ENCODE peak calls at places on chromosomes 13 and 19, in seven cellular contexts. One of them, this sample, is unnamed. For H3K36me3, the result is how much of the 10 kb centered on the place peaks cover.

GRCh38 chr19:46298477-46299003 is 1.7 kb downstream of the HIF3A start:
- DNase-seq in mucosa of descending colon: no peak
- DNase-seq in lower lobe of right lung: no peak
- DNase-seq in transverse colon: no peak
- DNase-seq in GM23338: peak
- DNase-seq in heart left ventricle: peak
- DNase-seq in left ventricle myocardium inferior: no peak
- DNase-seq in this sample: no peak

GRCh38 chr13:60795219-60795618 is 398.2 kb downstream of the TDRD3 start:
- DNase-seq in mucosa of descending colon: no peak
- DNase-seq in transverse colon: no peak
- DNase-seq in heart left ventricle: no peak
- DNase-seq in left ventricle myocardium inferior: no peak
- DNase-seq in lower lobe of right lung: no peak
- DNase-seq in GM23338: no peak
- DNase-seq in this sample: no peak

GRCh38 chr19:23437901-23438300 is 42.6 kb upstream of the ZNF91 start:
- DNase-seq in heart left ventricle: no peak
- DNase-seq in transverse colon: no peak
- DNase-seq in GM23338: peak
- DNase-seq in left ventricle myocardium inferior: no peak
- DNase-seq in mucosa of descending colon: no peak
- DNase-seq in lower lobe of right lung: no peak
- DNase-seq in this sample: no peak

GRCh38 chr13:25847145-25847544 is 204.7 kb downstream of the SHISA2 start:
- DNase-seq in heart left ventricle: no peak
- DNase-seq in left ventricle myocardium inferior: no peak
- DNase-seq in GM23338: no peak
- DNase-seq in mucosa of descending colon: no peak
- DNase-seq in transverse colon: no peak
- DNase-seq in lower lobe of right lung: no peak
- DNase-seq in this sample: no peak

GRCh38 chr13:64688893-64689677 is 2541.1 kb downstream of the PCDH9 start:
- DNase-seq in GM23338: no peak
- DNase-seq in mucosa of descending colon: no peak
- DNase-seq in transverse colon: no peak
- DNase-seq in lower lobe of right lung: no peak
- DNase-seq in heart left ventricle: no peak
- DNase-seq in left ventricle myocardium inferior: no peak
- DNase-seq in this sample: no peak

GRCh38 chr13:51148952-51149573 is 38.0 kb upstream of the C13orf42 start:
- DNase-seq in mucosa of descending colon: no peak
- DNase-seq in GM23338: peak
- DNase-seq in lower lobe of right lung: no peak
- DNase-seq in heart left ventricle: no peak
- DNase-seq in transverse colon: peak
- DNase-seq in left ventricle myocardium inferior: no peak
- DNase-seq in this sample: no peak

GRCh38 chr13:51347099-51347498 is 7.6 kb downstream of the SERPINE3 start:
- DNase-seq in GM23338: peak
- DNase-seq in left ventricle myocardium inferior: no peak
- DNase-seq in mucosa of descending colon: no peak
- DNase-seq in lower lobe of right lung: no peak
- DNase-seq in heart left ventricle: no peak
- DNase-seq in transverse colon: no peak
- DNase-seq in this sample: no peak

GRCh38 chr19:50008532-50008931 is 16.6 kb downstream of the VRK3 start:
- DNase-seq in transverse colon: no peak
- DNase-seq in GM23338: peak
- DNase-seq in mucosa of descending colon: no peak
- DNase-seq in heart left ventricle: no peak
- DNase-seq in lower lobe of right lung: no peak
- DNase-seq in left ventricle myocardium inferior: peak
- DNase-seq in this sample: no peak

GRCh38 chr19:18520848-18521691 is 800 bp downstream of the ELL start:
- DNase-seq in heart left ventricle: no peak
- DNase-seq in left ventricle myocardium inferior: peak
- DNase-seq in lower lobe of right lung: no peak
- DNase-seq in GM23338: peak
- DNase-seq in mucosa of descending colon: peak
- DNase-seq in transverse colon: peak
- DNase-seq in this sample: peak

GRCh38 chr19:55365245-55365644 is 2.2 kb upstream of the GARIN5B start:
- DNase-seq in transverse colon: no peak
- DNase-seq in mucosa of descending colon: no peak
- DNase-seq in heart left ventricle: no peak
- DNase-seq in left ventricle myocardium inferior: no peak
- DNase-seq in lower lobe of right lung: no peak
- DNase-seq in GM23338: no peak
- DNase-seq in this sample: no peak

GRCh38 chr19:2762783-2763496 is 20.1 kb downstream of the SGTA start:
- DNase-seq in mucosa of descending colon: no peak
- DNase-seq in transverse colon: no peak
- DNase-seq in GM23338: no peak
- DNase-seq in left ventricle myocardium inferior: no peak
- DNase-seq in heart left ventricle: no peak
- DNase-seq in lower lobe of right lung: no peak
- DNase-seq in this sample: no peak

GRCh38 chr13:98664047-98664446 is 87.1 kb upstream of the STK24 start:
- DNase-seq in lower lobe of right lung: no peak
- DNase-seq in heart left ventricle: no peak
- DNase-seq in left ventricle myocardium inferior: no peak
- DNase-seq in GM23338: no peak
- DNase-seq in transverse colon: no peak
- DNase-seq in mucosa of descending colon: no peak
- DNase-seq in this sample: peak

GRCh38 chr19:34135401-34135800 is 36.9 kb upstream of the LSM14A start:
- DNase-seq in transverse colon: no peak
- DNase-seq in mucosa of descending colon: no peak
- DNase-seq in left ventricle myocardium inferior: no peak
- DNase-seq in heart left ventricle: no peak
- DNase-seq in GM23338: no peak
- DNase-seq in lower lobe of right lung: no peak
- DNase-seq in this sample: no peak

GRCh38 chr13:31896427-31896826 is 135.1 kb upstream of the FRY start:
- DNase-seq in left ventricle myocardium inferior: peak
- DNase-seq in transverse colon: no peak
- DNase-seq in heart left ventricle: peak
- DNase-seq in GM23338: no peak
- DNase-seq in mucosa of descending colon: no peak
- DNase-seq in lower lobe of right lung: no peak
- DNase-seq in this sample: peak

GRCh38 chr13:71964491-71965108 is 97.6 kb upstream of the DACH1 start:
- DNase-seq in transverse colon: no peak
- DNase-seq in mucosa of descending colon: no peak
- DNase-seq in heart left ventricle: no peak
- DNase-seq in left ventricle myocardium inferior: no peak
- DNase-seq in lower lobe of right lung: no peak
- DNase-seq in GM23338: no peak
- DNase-seq in this sample: no peak

GRCh38 chr13:35978607-35979316 is 152.4 kb downstream of the DCLK1 start:
- DNase-seq in left ventricle myocardium inferior: no peak
- DNase-seq in heart left ventricle: no peak
- DNase-seq in GM23338: peak
- DNase-seq in mucosa of descending colon: no peak
- DNase-seq in transverse colon: no peak
- DNase-seq in lower lobe of right lung: no peak
- DNase-seq in this sample: peak

GRCh38 chr13:29503041-29503837 is 92.2 kb downstream of the SLC7A1 start:
- DNase-seq in transverse colon: no peak
- DNase-seq in mucosa of descending colon: no peak
- DNase-seq in left ventricle myocardium inferior: no peak
- DNase-seq in lower lobe of right lung: no peak
- DNase-seq in GM23338: peak
- DNase-seq in heart left ventricle: no peak
- DNase-seq in this sample: peak

GRCh38 chr19:12077375-12077774 is 12.8 kb downstream of the ZNF844 start:
- DNase-seq in transverse colon: no peak
- DNase-seq in heart left ventricle: no peak
- DNase-seq in left ventricle myocardium inferior: no peak
- DNase-seq in lower lobe of right lung: no peak
- DNase-seq in GM23338: no peak
- DNase-seq in mucosa of descending colon: no peak
- DNase-seq in this sample: no peak

GRCh38 chr19:12075538-12076139 is 11.1 kb downstream of the ZNF844 start:
- DNase-seq in GM23338: no peak
- DNase-seq in lower lobe of right lung: no peak
- DNase-seq in transverse colon: no peak
- DNase-seq in left ventricle myocardium inferior: no peak
- DNase-seq in heart left ventricle: no peak
- DNase-seq in mucosa of descending colon: no peak
- DNase-seq in this sample: no peak
- H3K36me3 ChIP-seq in GM23338: half or more
- H3K36me3 ChIP-seq in lower lobe of right lung: under half
- H3K36me3 ChIP-seq in transverse colon: half or more
- H3K36me3 ChIP-seq in left ventricle myocardium inferior: half or more
- H3K36me3 ChIP-seq in heart left ventricle: half or more
- H3K36me3 ChIP-seq in mucosa of descending colon: under half
- H3K36me3 ChIP-seq in this sample: under half

GRCh38 chr13:48255090-48255489 is 22.1 kb downstream of the ITM2B start:
- DNase-seq in GM23338: no peak
- DNase-seq in left ventricle myocardium inferior: no peak
- DNase-seq in mucosa of descending colon: no peak
- DNase-seq in transverse colon: no peak
- DNase-seq in heart left ventricle: no peak
- DNase-seq in lower lobe of right lung: no peak
- DNase-seq in this sample: no peak
- H3K36me3 ChIP-seq in GM23338: under half
- H3K36me3 ChIP-seq in left ventricle myocardium inferior: half or more
- H3K36me3 ChIP-seq in mucosa of descending colon: under half
- H3K36me3 ChIP-seq in transverse colon: half or more
- H3K36me3 ChIP-seq in heart left ventricle: half or more
- H3K36me3 ChIP-seq in lower lobe of right lung: half or more
- H3K36me3 ChIP-seq in this sample: under half

DNA sequence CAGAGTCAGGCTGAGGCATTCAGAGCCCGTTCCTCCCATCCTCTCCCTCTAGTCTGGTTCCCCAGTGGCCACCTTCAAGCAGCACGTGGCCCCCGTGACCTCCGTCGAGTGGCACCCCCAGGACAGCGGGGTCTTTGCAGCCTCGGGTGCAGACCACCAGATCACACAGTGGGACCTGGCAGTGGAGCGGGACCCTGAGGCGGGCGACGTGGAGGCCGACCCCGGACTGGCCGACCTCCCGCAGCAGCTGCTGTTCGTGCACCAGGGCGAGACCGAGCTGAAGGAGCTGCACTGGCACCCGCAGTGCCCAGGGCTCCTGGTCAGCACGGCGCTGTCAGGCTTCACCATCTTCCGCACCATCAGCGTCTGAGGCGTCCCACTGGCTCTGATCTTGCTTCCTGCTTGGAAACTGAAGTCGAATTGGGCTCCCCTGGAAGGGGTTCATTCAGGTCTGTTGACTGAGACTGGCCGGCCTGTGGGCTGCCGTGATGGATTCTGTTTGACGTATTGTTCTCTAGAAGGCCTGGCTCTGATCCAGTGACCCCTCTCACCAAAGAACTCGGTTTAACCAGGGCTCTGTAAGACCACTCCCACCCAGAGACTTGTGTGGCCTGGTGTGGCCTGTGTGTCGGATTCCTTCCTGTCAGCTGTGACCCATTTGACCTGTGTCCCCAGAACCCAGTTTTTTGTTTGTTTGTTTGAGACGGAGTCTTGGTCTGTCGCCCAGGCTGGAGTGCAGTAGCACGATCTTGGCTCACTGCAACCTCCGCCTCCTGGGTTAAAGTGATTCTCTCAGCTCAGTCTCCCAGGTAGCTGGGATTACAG is 2.5 kb upstream of the KCNJ14 start:
- DNase-seq in GM23338: no peak
- DNase-seq in heart left ventricle: no peak
- DNase-seq in lower lobe of right lung: peak
- DNase-seq in transverse colon: no peak
- DNase-seq in mucosa of descending colon: no peak
- DNase-seq in left ventricle myocardium inferior: no peak
- DNase-seq in this sample: no peak
- H3K36me3 ChIP-seq in GM23338: under half
- H3K36me3 ChIP-seq in heart left ventricle: half or more
- H3K36me3 ChIP-seq in lower lobe of right lung: half or more
- H3K36me3 ChIP-seq in transverse colon: under half
- H3K36me3 ChIP-seq in mucosa of descending colon: under half
- H3K36me3 ChIP-seq in left ventricle myocardium inferior: half or more
- H3K36me3 ChIP-seq in this sample: half or more

GRCh38 chr13:113628291-113629270 is 29.4 kb downstream of the ATP4B start:
- DNase-seq in lower lobe of right lung: peak
- DNase-seq in mucosa of descending colon: no peak
- DNase-seq in left ventricle myocardium inferior: peak
- DNase-seq in transverse colon: no peak
- DNase-seq in heart left ventricle: no peak
- DNase-seq in GM23338: no peak
- DNase-seq in this sample: no peak
- H3K36me3 ChIP-seq in lower lobe of right lung: under half
- H3K36me3 ChIP-seq in mucosa of descending colon: under half
- H3K36me3 ChIP-seq in left ventricle myocardium inferior: under half
- H3K36me3 ChIP-seq in transverse colon: under half
- H3K36me3 ChIP-seq in heart left ventricle: under half
- H3K36me3 ChIP-seq in GM23338: under half
- H3K36me3 ChIP-seq in this sample: half or more

GRCh38 chr19:6357174-6357573 is 4.2 kb upstream of the CLPP start:
- DNase-seq in heart left ventricle: no peak
- DNase-seq in lower lobe of right lung: no peak
- DNase-seq in left ventricle myocardium inferior: no peak
- DNase-seq in transverse colon: no peak
- DNase-seq in mucosa of descending colon: no peak
- DNase-seq in GM23338: no peak
- DNase-seq in this sample: no peak
- H3K36me3 ChIP-seq in heart left ventricle: under half
- H3K36me3 ChIP-seq in lower lobe of right lung: under half
- H3K36me3 ChIP-seq in left ventricle myocardium inferior: under half
- H3K36me3 ChIP-seq in transverse colon: under half
- H3K36me3 ChIP-seq in mucosa of descending colon: under half
- H3K36me3 ChIP-seq in GM23338: under half
- H3K36me3 ChIP-seq in this sample: under half

GRCh38 chr13:111259058-111259457 is 61.4 kb upstream of the TEX29 start:
- DNase-seq in left ventricle myocardium inferior: no peak
- DNase-seq in lower lobe of right lung: no peak
- DNase-seq in heart left ventricle: no peak
- DNase-seq in GM23338: no peak
- DNase-seq in mucosa of descending colon: no peak
- DNase-seq in transverse colon: no peak
- DNase-seq in this sample: no peak
- H3K36me3 ChIP-seq in left ventricle myocardium inferior: under half
- H3K36me3 ChIP-seq in lower lobe of right lung: under half
- H3K36me3 ChIP-seq in heart left ventricle: under half
- H3K36me3 ChIP-seq in GM23338: under half
- H3K36me3 ChIP-seq in mucosa of descending colon: under half
- H3K36me3 ChIP-seq in transverse colon: under half
- H3K36me3 ChIP-seq in this sample: under half

GRCh38 chr19:5940260-5941208 is 26.5 kb downstream of the CAPS start:
- DNase-seq in transverse colon: no peak
- DNase-seq in lower lobe of right lung: no peak
- DNase-seq in mucosa of descending colon: no peak
- DNase-seq in left ventricle myocardium inferior: no peak
- DNase-seq in GM23338: no peak
- DNase-seq in heart left ventricle: no peak
- DNase-seq in this sample: no peak
- H3K36me3 ChIP-seq in transverse colon: under half
- H3K36me3 ChIP-seq in lower lobe of right lung: half or more
- H3K36me3 ChIP-seq in mucosa of descending colon: under half
- H3K36me3 ChIP-seq in left ventricle myocardium inferior: under half
- H3K36me3 ChIP-seq in GM23338: under half
- H3K36me3 ChIP-seq in heart left ventricle: under half
- H3K36me3 ChIP-seq in this sample: under half